ENCODE peak calls at places on chromosomes 5 and 9, in six cellular contexts. One of them, this sample, is unnamed.

GRCh38 chr9:127360829-127361228 is 36.1 kb upstream of the SLC2A8 start:
- DNase-seq in mammary epithelial cell: peak
- DNase-seq in fibroblast of pulmonary artery: peak
- DNase-seq in MM.1S: no peak
- DNase-seq in left lung: no peak
- DNase-seq in tibial nerve: no peak
- DNase-seq in this sample: peak

GRCh38 chr5:44388504-44389409 is 463 bp downstream of the FGF10 start:
- DNase-seq in mammary epithelial cell: no peak
- DNase-seq in fibroblast of pulmonary artery: peak
- DNase-seq in MM.1S: no peak
- DNase-seq in left lung: peak
- DNase-seq in tibial nerve: peak
- DNase-seq in this sample: no peak

GRCh38 chr9:18689881-18690280 is 215.9 kb downstream of the ADAMTSL1 start:
- DNase-seq in mammary epithelial cell: no peak
- DNase-seq in fibroblast of pulmonary artery: no peak
- DNase-seq in MM.1S: no peak
- DNase-seq in left lung: no peak
- DNase-seq in tibial nerve: no peak
- DNase-seq in this sample: peak

GRCh38 chr5:56037531-56038010 is 42.8 kb upstream of the IL6ST start:
- DNase-seq in mammary epithelial cell: no peak
- DNase-seq in fibroblast of pulmonary artery: no peak
- DNase-seq in MM.1S: peak
- DNase-seq in left lung: no peak
- DNase-seq in tibial nerve: no peak
- DNase-seq in this sample: no peak

GRCh38 chr5:72252574-72253155 is 67.4 kb downstream of the MRPS27 start:
- DNase-seq in mammary epithelial cell: no peak
- DNase-seq in fibroblast of pulmonary artery: peak
- DNase-seq in MM.1S: no peak
- DNase-seq in left lung: no peak
- DNase-seq in tibial nerve: no peak
- DNase-seq in this sample: no peak

GRCh38 chr5:2201832-2202231 is 319.1 kb upstream of the IRX4 start:
- DNase-seq in mammary epithelial cell: no peak
- DNase-seq in fibroblast of pulmonary artery: no peak
- DNase-seq in MM.1S: no peak
- DNase-seq in left lung: no peak
- DNase-seq in tibial nerve: no peak
- DNase-seq in this sample: no peak

GRCh38 chr5:14421851-14422250 is 159.7 kb upstream of the OTULINL start:
- DNase-seq in mammary epithelial cell: peak
- DNase-seq in fibroblast of pulmonary artery: no peak
- DNase-seq in MM.1S: no peak
- DNase-seq in left lung: no peak
- DNase-seq in tibial nerve: no peak
- DNase-seq in this sample: no peak

GRCh38 chr5:83726912-83727311 is 6.3 kb upstream of the HAPLN1 start:
- DNase-seq in mammary epithelial cell: no peak
- DNase-seq in fibroblast of pulmonary artery: no peak
- DNase-seq in MM.1S: no peak
- DNase-seq in left lung: no peak
- DNase-seq in tibial nerve: no peak
- DNase-seq in this sample: no peak

GRCh38 chr9:88567870-88568269 is 32.9 kb downstream of the NXNL2 start:
- DNase-seq in mammary epithelial cell: no peak
- DNase-seq in fibroblast of pulmonary artery: no peak
- DNase-seq in MM.1S: no peak
- DNase-seq in left lung: no peak
- DNase-seq in tibial nerve: no peak
- DNase-seq in this sample: peak

GRCh38 chr5:178145965-178146820 is 7.5 kb downstream of the NHP2 start:
- DNase-seq in mammary epithelial cell: peak
- DNase-seq in fibroblast of pulmonary artery: peak
- DNase-seq in MM.1S: peak
- DNase-seq in left lung: peak
- DNase-seq in tibial nerve: peak
- DNase-seq in this sample: peak

GRCh38 chr9:7782390-7783120 is 17.0 kb downstream of the DMAC1 start:
- DNase-seq in mammary epithelial cell: no peak
- DNase-seq in fibroblast of pulmonary artery: no peak
- DNase-seq in MM.1S: no peak
- DNase-seq in left lung: no peak
- DNase-seq in tibial nerve: no peak
- DNase-seq in this sample: no peak

GRCh38 chr5:164746723-164747122 is 1241.3 kb downstream of the MAT2B start:
- DNase-seq in mammary epithelial cell: no peak
- DNase-seq in fibroblast of pulmonary artery: no peak
- DNase-seq in MM.1S: peak
- DNase-seq in left lung: no peak
- DNase-seq in tibial nerve: no peak
- DNase-seq in this sample: no peak

GRCh38 chr5:143319437-143320302 is 83.8 kb downstream of the NR3C1 start:
- DNase-seq in mammary epithelial cell: no peak
- DNase-seq in fibroblast of pulmonary artery: no peak
- DNase-seq in MM.1S: no peak
- DNase-seq in left lung: no peak
- DNase-seq in tibial nerve: no peak
- DNase-seq in this sample: no peak

GRCh38 chr5:34686762-34687268 is 30.7 kb downstream of the RAI14 start:
- DNase-seq in mammary epithelial cell: peak
- DNase-seq in fibroblast of pulmonary artery: peak
- DNase-seq in MM.1S: no peak
- DNase-seq in left lung: peak
- DNase-seq in tibial nerve: peak
- DNase-seq in this sample: no peak

GRCh38 chr9:113796651-113797426 is 79.3 kb upstream of the ZNF618 start:
- DNase-seq in mammary epithelial cell: no peak
- DNase-seq in fibroblast of pulmonary artery: no peak
- DNase-seq in MM.1S: no peak
- DNase-seq in left lung: no peak
- DNase-seq in tibial nerve: no peak
- DNase-seq in this sample: no peak
- TF ChIP-seq CTCF in mammary epithelial cell: no peak
- TF ChIP-seq CTCF in fibroblast of pulmonary artery: no peak
- TF ChIP-seq CTCF in MM.1S: no peak
- TF ChIP-seq CTCF in left lung: no peak
- TF ChIP-seq CTCF in tibial nerve: no peak
- TF ChIP-seq CTCF in this sample: no peak

GRCh38 chr9:94084314-94084713 is at the start of gene PTPDC1:
- DNase-seq in mammary epithelial cell: peak
- DNase-seq in fibroblast of pulmonary artery: peak
- DNase-seq in MM.1S: no peak
- DNase-seq in left lung: no peak
- DNase-seq in tibial nerve: peak
- DNase-seq in this sample: no peak
- H3K4me3 ChIP-seq in mammary epithelial cell: no peak
- H3K4me3 ChIP-seq in fibroblast of pulmonary artery: peak
- H3K4me3 ChIP-seq in MM.1S: no peak
- H3K4me3 ChIP-seq in left lung: no peak
- H3K4me3 ChIP-seq in tibial nerve: peak
- H3K4me3 ChIP-seq in this sample: no peak

DNA sequence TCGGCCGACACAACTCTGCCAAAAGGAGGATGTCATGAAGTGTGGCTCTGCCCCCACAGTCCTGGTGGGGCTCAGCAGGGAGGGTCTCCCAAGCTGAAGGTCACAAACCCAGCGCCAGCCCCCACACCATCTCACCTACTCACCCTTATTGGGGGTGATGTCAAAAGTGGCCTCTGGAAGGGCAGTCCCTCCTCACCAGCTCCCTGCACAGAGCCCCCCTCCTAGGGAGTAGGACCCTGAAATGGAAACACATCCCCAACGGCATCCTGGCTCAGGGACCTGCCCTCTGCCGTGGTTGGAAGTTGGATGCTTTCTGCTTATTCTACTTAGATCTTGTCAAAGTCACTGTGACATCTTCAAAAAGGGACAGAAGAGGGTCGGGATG is 89.5 kb downstream of the NSUN2 start:
- DNase-seq in mammary epithelial cell: no peak
- DNase-seq in fibroblast of pulmonary artery: no peak
- DNase-seq in MM.1S: no peak
- DNase-seq in left lung: no peak
- DNase-seq in tibial nerve: no peak
- DNase-seq in this sample: no peak
- TF ChIP-seq CTCF in mammary epithelial cell: no peak
- TF ChIP-seq CTCF in fibroblast of pulmonary artery: no peak
- TF ChIP-seq CTCF in MM.1S: no peak
- TF ChIP-seq CTCF in left lung: no peak
- TF ChIP-seq CTCF in tibial nerve: no peak
- TF ChIP-seq CTCF in this sample: no peak

GRCh38 chr9:14062449-14063187 is 251.3 kb downstream of the NFIB start:
- DNase-seq in mammary epithelial cell: peak
- DNase-seq in fibroblast of pulmonary artery: peak
- DNase-seq in MM.1S: no peak
- DNase-seq in left lung: no peak
- DNase-seq in tibial nerve: no peak
- DNase-seq in this sample: no peak

GRCh38 chr9:14057347-14058077 is 256.4 kb downstream of the NFIB start:
- DNase-seq in mammary epithelial cell: no peak
- DNase-seq in fibroblast of pulmonary artery: peak
- DNase-seq in MM.1S: no peak
- DNase-seq in left lung: no peak
- DNase-seq in tibial nerve: no peak
- DNase-seq in this sample: no peak

GRCh38 chr9:14061921-14062320 is 252.0 kb downstream of the NFIB start:
- DNase-seq in mammary epithelial cell: no peak
- DNase-seq in fibroblast of pulmonary artery: no peak
- DNase-seq in MM.1S: no peak
- DNase-seq in left lung: peak
- DNase-seq in tibial nerve: no peak
- DNase-seq in this sample: no peak

GRCh38 chr9:14056235-14056930 is 257.6 kb downstream of the NFIB start:
- DNase-seq in mammary epithelial cell: no peak
- DNase-seq in fibroblast of pulmonary artery: peak
- DNase-seq in MM.1S: peak
- DNase-seq in left lung: no peak
- DNase-seq in tibial nerve: no peak
- DNase-seq in this sample: no peak

GRCh38 chr9:14058078-14058688 is 255.8 kb downstream of the NFIB start:
- DNase-seq in mammary epithelial cell: no peak
- DNase-seq in fibroblast of pulmonary artery: no peak
- DNase-seq in MM.1S: no peak
- DNase-seq in left lung: no peak
- DNase-seq in tibial nerve: no peak
- DNase-seq in this sample: no peak
- H3K4me3 ChIP-seq in mammary epithelial cell: no peak
- H3K4me3 ChIP-seq in fibroblast of pulmonary artery: no peak
- H3K4me3 ChIP-seq in MM.1S: no peak
- H3K4me3 ChIP-seq in left lung: no peak
- H3K4me3 ChIP-seq in tibial nerve: no peak
- H3K4me3 ChIP-seq in this sample: no peak

DNA sequence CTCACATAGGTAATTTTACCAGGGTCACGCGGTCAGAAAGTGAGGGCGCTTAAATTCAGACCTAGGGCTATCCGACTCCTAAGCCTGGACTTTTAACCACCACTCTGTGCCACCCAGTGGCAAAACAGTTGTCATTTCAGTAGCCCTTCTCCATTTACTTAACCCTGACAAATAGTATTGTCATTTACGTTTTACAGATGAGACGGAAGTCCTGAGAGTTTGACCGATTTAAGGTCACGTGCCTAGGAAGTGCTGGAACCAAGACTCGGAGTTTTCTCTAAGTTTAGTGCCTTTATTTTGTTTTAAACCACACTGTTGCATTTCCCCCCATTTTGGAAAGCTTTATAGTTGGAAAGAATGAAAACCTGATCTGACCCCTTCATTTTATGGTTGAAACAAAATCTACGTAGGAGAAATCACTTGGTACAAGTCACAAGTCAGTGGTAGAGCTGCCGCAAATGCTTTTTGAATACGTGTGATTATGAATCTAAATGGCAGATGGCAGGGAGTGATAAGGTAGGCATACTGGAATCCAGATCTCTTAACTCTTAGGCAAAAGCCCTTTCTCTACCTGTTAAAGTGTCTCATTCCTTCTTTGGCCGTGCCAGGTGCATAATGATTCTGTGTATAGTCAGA is 701 bp downstream of the MRRF start:
- DNase-seq in mammary epithelial cell: peak
- DNase-seq in fibroblast of pulmonary artery: peak
- DNase-seq in MM.1S: peak
- DNase-seq in left lung: no peak
- DNase-seq in tibial nerve: no peak
- DNase-seq in this sample: peak
- TF ChIP-seq CTCF in mammary epithelial cell: no peak
- TF ChIP-seq CTCF in fibroblast of pulmonary artery: no peak
- TF ChIP-seq CTCF in MM.1S: peak
- TF ChIP-seq CTCF in left lung: no peak
- TF ChIP-seq CTCF in tibial nerve: no peak
- TF ChIP-seq CTCF in this sample: no peak

DNA sequence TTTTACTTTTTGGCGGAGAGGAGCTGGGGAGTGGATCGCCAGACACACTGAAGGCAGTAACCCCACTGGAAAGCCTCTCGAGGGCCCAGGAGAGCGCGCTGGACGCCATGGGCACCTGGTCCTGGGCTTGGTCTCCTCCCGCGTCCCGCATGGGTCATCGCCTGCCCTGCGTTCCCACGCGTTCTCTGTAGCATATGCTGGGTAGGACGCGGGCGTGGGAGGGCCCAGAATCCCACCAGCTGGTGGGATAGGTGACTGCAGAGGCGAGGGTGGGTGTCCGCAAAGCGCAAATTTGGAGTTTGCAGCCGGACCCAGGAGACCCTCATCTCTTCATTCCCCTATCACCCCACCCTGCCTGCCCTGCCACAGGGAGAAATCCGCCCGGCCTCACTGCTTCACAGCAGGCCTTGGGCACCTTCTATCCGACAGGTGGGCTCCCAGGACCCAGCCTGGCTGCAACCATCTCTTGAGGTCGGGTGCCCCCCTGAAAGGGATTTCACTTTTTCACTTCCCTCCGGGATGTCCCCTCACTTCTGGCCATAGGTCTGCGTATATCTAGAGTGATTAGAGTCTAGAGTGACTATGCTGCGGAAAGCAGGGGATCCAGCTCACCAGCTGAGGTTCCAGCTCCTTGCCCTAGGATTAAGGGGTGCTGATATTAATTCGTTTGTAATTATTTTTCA is 2.9 kb downstream of the DMRT2 start:
- DNase-seq in mammary epithelial cell: no peak
- DNase-seq in fibroblast of pulmonary artery: no peak
- DNase-seq in MM.1S: no peak
- DNase-seq in left lung: no peak
- DNase-seq in tibial nerve: no peak
- DNase-seq in this sample: no peak
- H3K4me3 ChIP-seq in mammary epithelial cell: no peak
- H3K4me3 ChIP-seq in fibroblast of pulmonary artery: no peak
- H3K4me3 ChIP-seq in MM.1S: no peak
- H3K4me3 ChIP-seq in left lung: no peak
- H3K4me3 ChIP-seq in tibial nerve: no peak
- H3K4me3 ChIP-seq in this sample: no peak

This sample was measured in GM12865.